ENCODE peak calls at places on chromosomes 12 and 14, in eight cellular contexts. S is CD8-positive, alpha-beta T cell; M is pancreas; E is AG04450; O is GM12864; K is transverse colon; J is fibroblast of the aortic adventitia; D is cardiac fibroblast. X is an unnamed sample.

GRCh38 chr12:108594-108993 is 42.0 kb downstream of the IQSEC3 start:
- DNase-seq in S (no peak), M (peak; percentile 76), E (no peak), O (no peak), K (peak; percentile 49), J (no peak), D (no peak), X (no peak)

GRCh38 chr14:76024211-76024907 is 38.8 kb downstream of the IFT43 start:
- DNase-seq in S (no peak), M (no peak), E (no peak), O (no peak), K (no peak), J (no peak), D (no peak), X (no peak)

GRCh38 chr12:48000878-48001321 is 3.4 kb downstream of the COL2A1 start:
- DNase-seq in S (no peak), M (no peak), E (no peak), O (no peak), K (no peak), J (peak; percentile 47), D (peak; percentile 84), X (no peak)

GRCh38 chr14:101862177-101862576 is 100.7 kb downstream of the PPP2R5C start:
- DNase-seq in S (no peak), M (no peak), E (no peak), O (no peak), K (no peak), J (peak; percentile 50), D (peak; percentile 20), X (no peak)

GRCh38 chr14:90397401-90398314 is 829 bp downstream of the CALM1 start:
- DNase-seq in S (peak; percentile 70), M (peak; percentile 78), E (no peak), O (no peak), K (peak; percentile 66), J (no peak), D (no peak), X (peak; percentile 79)

GRCh38 chr14:24849471-24849870 is 200.5 kb downstream of the STXBP6 start:
- DNase-seq in S (no peak), M (no peak), E (no peak), O (no peak), K (no peak), J (peak; percentile 22), D (peak; percentile 66), X (no peak)

GRCh38 chr12:92272301-92272964 is 126.8 kb upstream of the BTG1 start:
- DNase-seq in S (no peak), M (no peak), E (no peak), O (no peak), K (no peak), J (no peak), D (no peak), X (no peak)

GRCh38 chr12:118183711-118184110 is 47.8 kb downstream of the PEBP1 start:
- DNase-seq in S (no peak), M (no peak), E (no peak), O (no peak), K (no peak), J (peak; percentile 31), D (peak; percentile 33), X (no peak)

GRCh38 chr12:102806110-102806509 is 110.9 kb downstream of the PAH start:
- DNase-seq in S (no peak), M (no peak), E (no peak), O (no peak), K (no peak), J (no peak), D (no peak), X (no peak)

GRCh38 chr14:86346818-86347384 is 817.0 kb downstream of the FLRT2 start:
- DNase-seq in S (no peak), M (no peak), E (no peak), O (no peak), K (no peak), J (no peak), D (no peak), X (no peak)

GRCh38 chr12:113289361-113289760 is 45.5 kb downstream of the SLC8B1 start:
- DNase-seq in S (no peak), M (no peak), E (no peak), O (no peak), K (no peak), J (no peak), D (no peak), X (no peak)

GRCh38 chr12:51391047-51391837 is at the start of gene GALNT6:
- DNase-seq in S (peak; percentile 73), M (peak; percentile 92), E (no peak), O (no peak), K (peak; percentile 87), J (no peak), D (no peak), X (peak; percentile 85)

GRCh38 chr14:101506211-101506920 is 54.9 kb upstream of the DIO3 start:
- DNase-seq in S (no peak), M (peak; percentile 43), E (no peak), O (no peak), K (peak; percentile 4), J (no peak), D (no peak), X (no peak)

GRCh38 chr12:112969547-112970306 is 8.6 kb upstream of the OAS2 start:
- DNase-seq in S (no peak), M (no peak), E (no peak), O (no peak), K (no peak), J (no peak), D (no peak), X (no peak)

GRCh38 chr14:70358631-70359030 is 852 bp downstream of the COX16 start:
- DNase-seq in S (no peak), M (no peak), E (no peak), O (no peak), K (no peak), J (peak; percentile 27), D (peak; percentile 29), X (no peak)

GRCh38 chr12:92030618-92031017 is 115.0 kb downstream of the BTG1 start:
- DNase-seq in S (peak; percentile 76), M (no peak), E (no peak), O (peak; percentile 43), K (peak; percentile 51), J (peak; percentile 21), D (peak; percentile 76), X (peak; percentile 26)

GRCh38 chr12:76664731-76665130 is 99.2 kb upstream of the ZDHHC17 start:
- DNase-seq in S (no peak), M (no peak), E (no peak), O (no peak), K (no peak), J (no peak), D (no peak), X (no peak)

GRCh38 chr14:69259531-69260245 is at the start of gene GALNT16:
- DNase-seq in S (no peak), M (peak; percentile 67), E (no peak), O (no peak), K (peak; percentile 25), J (no peak), D (peak; percentile 22), X (peak; percentile 29)

GRCh38 chr12:72010365-72010764 is 71.7 kb downstream of the TPH2 start:
- DNase-seq in S (no peak), M (no peak), E (no peak), O (no peak), K (no peak), J (no peak), D (no peak), X (no peak)

GRCh38 chr12:111444706-111445310 is 39.1 kb downstream of the SH2B3 start:
- DNase-seq in S (peak; percentile 87), M (no peak), E (no peak), O (peak; percentile 95), K (peak; percentile 80), J (peak; percentile 28), D (no peak), X (peak; percentile 87)

GRCh38 chr12:93317227-93317626 is 60.5 kb upstream of the NUDT4 start:
- DNase-seq in S (no peak), M (no peak), E (no peak), O (no peak), K (peak; percentile 57), J (no peak), D (no peak), X (no peak)

DNA sequence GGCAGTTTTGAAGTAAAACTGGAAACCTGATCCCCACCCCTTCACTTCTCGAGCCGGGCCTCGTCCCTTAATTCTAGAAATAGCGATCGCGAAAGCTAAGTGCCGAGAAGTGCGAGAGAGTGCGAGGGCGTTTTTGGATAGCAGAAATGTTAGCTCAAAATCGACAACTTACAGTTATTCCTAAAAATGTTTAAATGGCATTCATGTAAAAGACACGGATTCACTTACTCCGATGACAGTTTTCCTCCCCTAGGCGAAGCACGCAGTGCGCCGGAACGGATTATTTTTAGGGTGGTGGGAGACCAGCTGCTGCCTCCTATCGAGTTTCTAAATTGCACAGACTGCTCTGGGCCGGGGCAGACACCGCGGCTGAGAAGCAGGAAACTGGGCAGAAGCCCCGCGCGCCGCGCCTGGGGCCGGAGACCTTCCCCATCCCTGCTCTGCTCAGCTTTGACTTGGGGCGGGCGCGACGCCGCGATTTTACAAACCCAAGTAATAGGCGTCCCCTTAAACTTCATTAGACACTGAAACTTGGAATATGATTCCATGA is at the start of gene ABCC9:
- DNase-seq in S (peak; percentile 10), M (peak; percentile 84), E (no peak), O (no peak), K (peak; percentile 13), J (peak; percentile 59), D (peak; percentile 58), X (peak; percentile 12)
- H3K4me3 ChIP-seq in S (no peak within 1 kb of the TSS), M (peak within 1 kb of the TSS; percentile 48), E (peak within 1 kb of the TSS; percentile 57), O (no peak within 1 kb of the TSS), K (peak within 1 kb of the TSS; percentile 48), J (peak within 1 kb of the TSS; percentile 70), D (peak within 1 kb of the TSS; percentile 42), X (no peak within 1 kb of the TSS)

GRCh38 chr14:74562515-74563232 is 49.4 kb downstream of the LTBP2 start:
- DNase-seq in S (no peak), M (no peak), E (no peak), O (no peak), K (no peak), J (no peak), D (no peak), X (no peak)
- TF ChIP-seq CTCF in S (no peak), M (no peak), E (peak; percentile 40), O (no peak), K (no peak), J (no peak), D (no peak), X (no peak)

GRCh38 chr14:105486333-105486973 is at the start of gene CRIP1:
- DNase-seq in S (peak; percentile 23), M (no peak), E (no peak), O (no peak), K (no peak), J (no peak), D (no peak), X (no peak)
- H3K4me3 ChIP-seq in S (peak within 1 kb of the TSS; percentile 96), M (peak within 1 kb of the TSS; percentile 43), E (no peak within 1 kb of the TSS), O (peak within 1 kb of the TSS; percentile 85), K (peak within 1 kb of the TSS; percentile 64), J (peak within 1 kb of the TSS; percentile 40), D (no peak within 1 kb of the TSS), X (peak within 1 kb of the TSS; percentile 77)

GRCh38 chr12:126358806-126359205 is 1293.6 kb downstream of the AACS start:
- DNase-seq in S (no peak), M (no peak), E (no peak), O (no peak), K (no peak), J (no peak), D (no peak), X (no peak)

GRCh38 chr12:126361804-126362203 is 1296.6 kb downstream of the AACS start:
- DNase-seq in S (no peak), M (no peak), E (no peak), O (no peak), K (no peak), J (no peak), D (peak; percentile 20), X (no peak)

GRCh38 chr12:126362490-126362889 is 1297.3 kb downstream of the AACS start:
- DNase-seq in S (no peak), M (no peak), E (no peak), O (no peak), K (no peak), J (no peak), D (peak; percentile 32), X (no peak)

GRCh38 chr12:126362964-126363363 is 1297.7 kb downstream of the AACS start:
- DNase-seq in S (no peak), M (no peak), E (no peak), O (no peak), K (no peak), J (no peak), D (no peak), X (no peak)
- TF ChIP-seq CTCF in S (no peak), M (no peak), E (no peak), O (no peak), K (no peak), J (no peak), D (no peak), X (no peak)